ENCODE peak calls at places on chromosomes 16 and 17, in nine cellular contexts. J is right cardiac atrium, Z is pancreas, V is left lung, D is lower lobe of right lung, T is K562, I is heart right ventricle, E is heart left ventricle, N is PC-3. S is an unnamed sample.

GRCh38 chr17:8186446-8186786 is 3.6 kb downstream of the BORCS6 start:
- ATAC-seq in T (no peak), D (no peak), J (no peak), Z (no peak), E (no peak), V (no peak), I (no peak), N (no peak), S (no peak)

GRCh38 chr16:4556112-4556511 is at the start of gene C16orf96:
- ATAC-seq in J (no peak), E (no peak), N (no peak), T (no peak), Z (no peak), D (peak; percentile 25), I (no peak), V (peak; percentile 58), S (no peak)

GRCh38 chr17:1890758-1891450 is 61.1 kb downstream of the RPA1 start:
- ATAC-seq in N (no peak), T (no peak), I (no peak), E (no peak), J (no peak), V (no peak), Z (no peak), D (no peak), S (no peak)

GRCh38 chr17:78343433-78344201 is 16.3 kb downstream of the SOCS3 start:
- ATAC-seq in T (no peak), D (peak; percentile 52), V (peak; percentile 38), Z (no peak), J (no peak), E (no peak), I (no peak), N (no peak), S (no peak)

GRCh38 chr16:1542166-1542500 is 8.7 kb downstream of the TMEM204 start:
- ATAC-seq in I (no peak), T (no peak), D (no peak), N (no peak), V (no peak), J (no peak), Z (no peak), E (no peak), S (no peak)

GRCh38 chr16:8721693-8722348 is 47.4 kb downstream of the ABAT start:
- ATAC-seq in T (peak; percentile 29), N (no peak), Z (peak; percentile 71), D (no peak), I (no peak), V (no peak), E (no peak), J (no peak), S (no peak)

GRCh38 chr16:66552288-66553143 is at the start of gene CKLF:
- ATAC-seq in V (peak; percentile 85), N (peak; percentile 60), Z (peak; percentile 83), T (peak; percentile 78), E (peak; percentile 83), I (peak; percentile 89), J (peak; percentile 89), D (peak; percentile 92), S (peak; percentile 87)

GRCh38 chr16:8760021-8760420 is 37.4 kb downstream of the TMEM186 start:
- ATAC-seq in Z (no peak), T (no peak), D (no peak), J (no peak), E (no peak), N (no peak), V (no peak), I (no peak), S (no peak)

GRCh38 chr16:57801098-57801855 is 1.0 kb downstream of the KIFC3 start:
- ATAC-seq in Z (no peak), I (peak; percentile 13), D (peak; percentile 14), V (peak; percentile 25), J (peak; percentile 1), N (peak; percentile 51), T (peak; percentile 24), E (peak; percentile 32), S (peak; percentile 19)

GRCh38 chr16:72937916-72938315 is 110.0 kb downstream of the ZFHX3 start:
- ATAC-seq in D (no peak), V (no peak), E (no peak), J (no peak), Z (no peak), N (no peak), I (peak; percentile 1), T (no peak), S (no peak)

GRCh38 chr16:72937360-72937759 is 110.6 kb downstream of the ZFHX3 start:
- ATAC-seq in V (no peak), I (no peak), Z (no peak), E (no peak), N (no peak), T (no peak), J (no peak), D (no peak), S (no peak)

GRCh38 chr16:72938426-72939164 is 109.3 kb downstream of the ZFHX3 start:
- ATAC-seq in V (peak; percentile 86), N (peak; percentile 98), J (peak; percentile 95), T (peak; percentile 51), I (peak; percentile 97), D (peak; percentile 83), E (peak; percentile 96), Z (peak; percentile 85), S (peak; percentile 95)

GRCh38 chr16:72940886-72941285 is 107.0 kb downstream of the ZFHX3 start:
- ATAC-seq in D (no peak), I (no peak), T (no peak), V (no peak), E (no peak), Z (no peak), N (no peak), J (no peak), S (no peak)

GRCh38 chr16:72939247-72939646 is 108.7 kb downstream of the ZFHX3 start:
- ATAC-seq in N (peak; percentile 64), T (no peak), I (peak; percentile 59), D (no peak), Z (peak; percentile 42), J (peak; percentile 77), V (peak; percentile 36), E (peak; percentile 78), S (peak; percentile 61)
- H3K4me3 ChIP-seq in N (no peak overlapping the region), T (no peak overlapping the region), I (peak overlapping the region; percentile 29), D (peak overlapping the region; percentile 2), Z (no peak overlapping the region), J (no peak overlapping the region), V (no peak overlapping the region), E (peak overlapping the region; percentile 3), S (no peak overlapping the region)

GRCh38 chr17:40284085-40284713 is 3.5 kb upstream of the CDC6 start:
- ATAC-seq in V (peak; percentile 45), J (no peak), N (peak; percentile 21), T (no peak), Z (peak; percentile 8), E (peak; percentile 37), D (peak; percentile 6), I (peak; percentile 21), S (no peak)
- H3K27ac ChIP-seq in V (peak overlapping the region; percentile 53), J (peak overlapping the region; percentile 53), N (peak overlapping the region; percentile 96), T (no peak overlapping the region), Z (peak overlapping the region; percentile 63), E (peak overlapping the region; percentile 53), D (peak overlapping the region; percentile 4), I (peak overlapping the region; percentile 84), S (peak overlapping the region; percentile 43)

DNA sequence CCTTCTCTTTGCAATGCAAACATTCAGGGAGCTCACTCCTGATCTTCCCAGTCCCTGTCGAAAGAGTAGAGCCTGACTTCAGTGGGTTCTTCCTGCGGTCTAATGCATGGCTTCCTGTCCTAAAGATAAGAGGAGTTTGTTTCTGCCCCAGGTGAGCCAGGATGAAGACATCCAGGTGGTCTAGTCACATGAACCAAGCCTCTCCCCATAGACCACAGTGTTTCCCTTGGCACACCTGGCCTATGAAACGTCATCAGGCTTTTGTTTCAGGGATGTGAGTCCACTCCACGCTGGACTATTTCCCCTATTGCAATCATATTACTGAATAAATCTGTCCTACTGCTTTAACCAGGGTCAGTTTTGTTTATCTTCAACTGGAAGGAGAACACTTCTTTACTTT is 21.1 kb downstream of the CES1 start:
- ATAC-seq in Z (no peak), N (no peak), E (no peak), V (no peak), T (no peak), J (no peak), I (no peak), D (no peak), S (no peak)
- H3K4me3 ChIP-seq in Z (no peak overlapping the region), N (no peak overlapping the region), E (no peak overlapping the region), V (no peak overlapping the region), T (no peak overlapping the region), J (no peak overlapping the region), I (no peak overlapping the region), D (no peak overlapping the region), S (no peak overlapping the region)

GRCh38 chr17:20896153-20896649 is 146.6 kb downstream of the USP22 start:
- ATAC-seq in Z (peak; percentile 99), T (no peak), E (peak; percentile 52), J (peak; percentile 43), N (no peak), I (peak; percentile 52), D (peak; percentile 23), V (peak; percentile 36), S (peak; percentile 25)
- H3K27ac ChIP-seq in Z (no peak overlapping the region), T (no peak overlapping the region), E (no peak overlapping the region), J (no peak overlapping the region), N (no peak overlapping the region), I (no peak overlapping the region), D (no peak overlapping the region), V (no peak overlapping the region), S (no peak overlapping the region)

GRCh38 chr16:11312718-11313492 is 31.8 kb upstream of the PRM1 start:
- ATAC-seq in I (no peak), J (no peak), V (peak; percentile 76), D (peak; percentile 49), E (no peak), T (peak; percentile 83), N (peak; percentile 71), Z (peak; percentile 98), S (no peak)
- H3K4me3 ChIP-seq in I (no peak overlapping the region), J (no peak overlapping the region), V (peak overlapping the region; percentile 7), D (no peak overlapping the region), E (no peak overlapping the region), T (no peak overlapping the region), N (no peak overlapping the region), Z (peak overlapping the region; percentile 20), S (no peak overlapping the region)